ENCODE peak calls at places on chromosomes 13 and 19, in ten cellular contexts. B is WERI-Rb-1; F is Kasumi-1; C is ACHN; V is stimulated activated CD4-positive, alpha-beta T cell treated with anti-CD3 and anti-CD28 coated beads, Interleukin-12 subunit alpha, Interleukin-12 subunit beta, amount 100 ng/mL, for 48 hours; T is activated naive CD4-positive, alpha-beta T cell treated with anti-CD3 and anti-CD28 coated beads, Interleukin-2, amount 10 ng/mL, durations not matched to agents 7 days and 5 days; O is iris pigment epithelial cell; E is head of caudate nucleus; M is NCI-H1092; U is mucosa of descending colon. P is an unnamed sample.

GRCh38 chr13:87084192-87084591 is 587.0 kb upstream of the SLITRK5 start:
- DNase-seq in O (no peak), F (no peak), B (no peak), U (no peak), C (no peak), M (no peak), T (no peak), V (no peak), E (no peak), P (no peak)

GRCh38 chr19:50891253-50891625 is 18.0 kb downstream of the KLK2 start:
- DNase-seq in U (no peak), B (no peak), T (no peak), O (no peak), V (no peak), M (no peak), C (no peak), E (no peak), F (no peak), P (no peak)

GRCh38 chr13:46340631-46341111 is 46.4 kb downstream of the RUBCNL start:
- DNase-seq in O (no peak), U (no peak), V (no peak), T (no peak), M (no peak), C (no peak), B (no peak), F (no peak), E (no peak), P (no peak)

GRCh38 chr19:43594710-43595604 is 977 bp downstream of the IRGQ start:
- DNase-seq in B (peak), C (peak), M (no peak), E (peak), F (peak), O (peak), V (peak), U (peak), T (peak), P (peak)

GRCh38 chr19:43997631-43998290 is 5.0 kb upstream of the ZNF230 start:
- DNase-seq in T (no peak), F (no peak), V (no peak), O (peak), M (no peak), C (no peak), E (no peak), B (no peak), U (no peak), P (no peak)

GRCh38 chr19:16895467-16896097 is 6.8 kb downstream of the F2RL3 start:
- DNase-seq in V (no peak), U (no peak), F (no peak), C (no peak), T (no peak), M (no peak), E (no peak), B (no peak), O (no peak), P (no peak)

GRCh38 chr13:30665638-30666037 is 47.9 kb downstream of the USPL1 start:
- DNase-seq in U (no peak), C (no peak), O (no peak), T (no peak), M (no peak), V (no peak), E (no peak), B (no peak), F (no peak), P (no peak)

GRCh38 chr19:51271015-51271600 is 20.2 kb downstream of the SIGLECL1 start:
- DNase-seq in O (no peak), C (no peak), V (no peak), U (no peak), F (no peak), E (no peak), T (no peak), M (no peak), B (no peak), P (no peak)

GRCh38 chr19:2455481-2456300 is 1.1 kb downstream of the LMNB2 start:
- DNase-seq in U (peak), B (peak), F (no peak), M (no peak), C (peak), E (no peak), V (no peak), O (no peak), T (peak), P (peak)

GRCh38 chr19:10729406-10729805 is 11.5 kb downstream of the DNM2 start:
- DNase-seq in B (no peak), M (no peak), E (no peak), F (no peak), U (peak), V (no peak), T (no peak), O (no peak), C (no peak), P (no peak)

GRCh38 chr19:38386300-38386967 is 1.4 kb downstream of the GGN start:
- DNase-seq in T (no peak), B (no peak), C (no peak), F (no peak), U (no peak), E (no peak), M (no peak), V (no peak), O (no peak), P (no peak)

GRCh38 chr19:1363599-1363998 is 20.1 kb upstream of the NDUFS7 start:
- DNase-seq in B (no peak), V (no peak), C (no peak), M (no peak), U (no peak), E (no peak), O (no peak), T (peak), F (peak), P (peak)

GRCh38 chr13:28718538-28719226 is at the start of gene SLC46A3:
- DNase-seq in F (peak), V (peak), O (peak), C (peak), B (peak), M (peak), T (peak), E (peak), U (peak), P (peak)

GRCh38 chr13:110391273-110391672 is 84.2 kb downstream of the COL4A2 start:
- DNase-seq in U (no peak), M (no peak), C (no peak), B (no peak), T (no peak), F (no peak), E (no peak), O (peak), V (no peak), P (no peak)

GRCh38 chr13:97583884-97584497 is 150.0 kb downstream of the RAP2A start:
- DNase-seq in F (no peak), O (no peak), T (no peak), M (no peak), E (no peak), V (no peak), C (no peak), B (no peak), U (no peak), P (no peak)

GRCh38 chr13:42997381-42997780 is 5.3 kb upstream of the EPSTI1 start:
- DNase-seq in C (no peak), T (no peak), E (no peak), M (no peak), B (no peak), F (no peak), V (no peak), U (no peak), O (peak), P (no peak)

GRCh38 chr19:35498984-35499383 is 8.7 kb upstream of the KRTDAP start:
- DNase-seq in B (no peak), V (no peak), T (no peak), F (no peak), M (no peak), C (no peak), U (no peak), O (no peak), E (no peak), P (no peak)

GRCh38 chr13:82330499-82330898 is 1551.8 kb downstream of the SLITRK1 start:
- DNase-seq in V (no peak), M (no peak), E (no peak), C (peak), O (peak), F (no peak), T (no peak), U (no peak), B (no peak), P (no peak)

GRCh38 chr19:48415395-48415794 is 21.9 kb downstream of the GRIN2D start:
- DNase-seq in C (peak), M (no peak), U (peak), E (peak), O (peak), T (peak), F (peak), V (peak), B (peak), P (peak)

GRCh38 chr19:48819366-48819816 is 8.6 kb upstream of the BCAT2 start:
- DNase-seq in B (no peak), O (peak), T (no peak), C (no peak), U (peak), V (no peak), E (peak), F (no peak), M (peak), P (no peak)

GRCh38 chr13:101698400-101698799 is 245.9 kb downstream of the ITGBL1 start:
- DNase-seq in O (peak), E (no peak), T (no peak), U (no peak), F (no peak), C (no peak), B (no peak), M (no peak), V (no peak), P (no peak)

GRCh38 chr13:101453784-101454201 is 1.3 kb downstream of the ITGBL1 start:
- DNase-seq in V (no peak), T (no peak), U (peak), E (no peak), C (peak), O (no peak), F (no peak), M (no peak), B (no peak), P (no peak)